ENCODE peak calls at places on chromosomes 1 and 21, in ten cellular contexts. One of them, this sample, is unnamed.

GRCh38 chr1:23673086-23673813 is 18.4 kb upstream of the RPL11 start:
- DNase-seq in body of pancreas: peak; percentile 57
- DNase-seq in A549: peak; percentile 79
- DNase-seq in spleen: no peak
- DNase-seq in H1: peak; percentile 38
- DNase-seq in breast epithelium: no peak
- DNase-seq in tibial nerve: no peak
- DNase-seq in esophagus muscularis mucosa: no peak
- DNase-seq in prostate gland: no peak
- DNase-seq in sigmoid colon: no peak
- DNase-seq in this sample: peak; percentile 58

GRCh38 chr1:914253-914890 is 9.4 kb upstream of the SAMD11 start:
- DNase-seq in body of pancreas: no peak
- DNase-seq in A549: no peak
- DNase-seq in spleen: peak; percentile 63
- DNase-seq in H1: no peak
- DNase-seq in breast epithelium: no peak
- DNase-seq in tibial nerve: no peak
- DNase-seq in esophagus muscularis mucosa: no peak
- DNase-seq in prostate gland: no peak
- DNase-seq in sigmoid colon: peak; percentile 18
- DNase-seq in this sample: no peak

GRCh38 chr1:228082260-228082974 is at the start of gene ARF1:
- DNase-seq in body of pancreas: peak; percentile 94
- DNase-seq in A549: peak; percentile 92
- DNase-seq in spleen: peak; percentile 98
- DNase-seq in H1: peak; percentile 84
- DNase-seq in breast epithelium: peak; percentile 85
- DNase-seq in tibial nerve: peak; percentile 79
- DNase-seq in esophagus muscularis mucosa: peak; percentile 95
- DNase-seq in prostate gland: peak; percentile 92
- DNase-seq in sigmoid colon: peak; percentile 96
- DNase-seq in this sample: peak; percentile 93

GRCh38 chr1:236155841-236156503 is 13.6 kb downstream of the GPR137B start:
- DNase-seq in body of pancreas: no peak
- DNase-seq in A549: no peak
- DNase-seq in spleen: peak; percentile 64
- DNase-seq in H1: no peak
- DNase-seq in breast epithelium: no peak
- DNase-seq in tibial nerve: no peak
- DNase-seq in esophagus muscularis mucosa: no peak
- DNase-seq in prostate gland: no peak
- DNase-seq in sigmoid colon: no peak
- DNase-seq in this sample: no peak

GRCh38 chr1:64186898-64187280 is 16.5 kb upstream of the UBE2U start:
- DNase-seq in body of pancreas: no peak
- DNase-seq in A549: no peak
- DNase-seq in spleen: no peak
- DNase-seq in H1: no peak
- DNase-seq in breast epithelium: no peak
- DNase-seq in tibial nerve: no peak
- DNase-seq in esophagus muscularis mucosa: no peak
- DNase-seq in prostate gland: no peak
- DNase-seq in sigmoid colon: no peak
- DNase-seq in this sample: no peak

GRCh38 chr1:63915121-63915520 is 141.3 kb downstream of the ROR1 start:
- DNase-seq in body of pancreas: no peak
- DNase-seq in A549: peak; percentile 41
- DNase-seq in spleen: no peak
- DNase-seq in H1: no peak
- DNase-seq in breast epithelium: no peak
- DNase-seq in tibial nerve: no peak
- DNase-seq in esophagus muscularis mucosa: no peak
- DNase-seq in prostate gland: no peak
- DNase-seq in sigmoid colon: no peak
- DNase-seq in this sample: no peak

GRCh38 chr1:206512521-206513180 is 5.3 kb downstream of the RASSF5 start:
- DNase-seq in body of pancreas: no peak
- DNase-seq in A549: no peak
- DNase-seq in spleen: peak; percentile 53
- DNase-seq in H1: no peak
- DNase-seq in breast epithelium: no peak
- DNase-seq in tibial nerve: peak; percentile 9
- DNase-seq in esophagus muscularis mucosa: no peak
- DNase-seq in prostate gland: no peak
- DNase-seq in sigmoid colon: no peak
- DNase-seq in this sample: no peak

GRCh38 chr1:236156512-236157208 is 14.3 kb downstream of the GPR137B start:
- DNase-seq in body of pancreas: no peak
- DNase-seq in A549: no peak
- DNase-seq in spleen: peak; percentile 87
- DNase-seq in H1: no peak
- DNase-seq in breast epithelium: no peak
- DNase-seq in tibial nerve: no peak
- DNase-seq in esophagus muscularis mucosa: no peak
- DNase-seq in prostate gland: no peak
- DNase-seq in sigmoid colon: no peak
- DNase-seq in this sample: no peak

GRCh38 chr21:18970941-18971340 is 567.4 kb upstream of the TMPRSS15 start:
- DNase-seq in body of pancreas: no peak
- DNase-seq in A549: no peak
- DNase-seq in spleen: no peak
- DNase-seq in H1: no peak
- DNase-seq in breast epithelium: no peak
- DNase-seq in tibial nerve: no peak
- DNase-seq in esophagus muscularis mucosa: no peak
- DNase-seq in prostate gland: no peak
- DNase-seq in sigmoid colon: no peak
- DNase-seq in this sample: no peak

GRCh38 chr1:51956528-51957509 is 33.7 kb downstream of the RAB3B start:
- DNase-seq in body of pancreas: no peak
- DNase-seq in A549: no peak
- DNase-seq in spleen: no peak
- DNase-seq in H1: no peak
- DNase-seq in breast epithelium: no peak
- DNase-seq in tibial nerve: no peak
- DNase-seq in esophagus muscularis mucosa: no peak
- DNase-seq in prostate gland: peak; percentile 9
- DNase-seq in sigmoid colon: no peak
- DNase-seq in this sample: no peak

GRCh38 chr1:150141452-150141851 is 8.3 kb upstream of the PLEKHO1 start:
- DNase-seq in body of pancreas: no peak
- DNase-seq in A549: no peak
- DNase-seq in spleen: no peak
- DNase-seq in H1: no peak
- DNase-seq in breast epithelium: no peak
- DNase-seq in tibial nerve: no peak
- DNase-seq in esophagus muscularis mucosa: no peak
- DNase-seq in prostate gland: no peak
- DNase-seq in sigmoid colon: no peak
- DNase-seq in this sample: no peak

GRCh38 chr1:50774759-50775351 is 185.2 kb downstream of the FAF1 start:
- DNase-seq in body of pancreas: no peak
- DNase-seq in A549: peak; percentile 57
- DNase-seq in spleen: no peak
- DNase-seq in H1: no peak
- DNase-seq in breast epithelium: no peak
- DNase-seq in tibial nerve: no peak
- DNase-seq in esophagus muscularis mucosa: no peak
- DNase-seq in prostate gland: peak; percentile 21
- DNase-seq in sigmoid colon: no peak
- DNase-seq in this sample: no peak

GRCh38 chr1:2345297-2346075 is 45.9 kb downstream of the MORN1 start:
- DNase-seq in body of pancreas: no peak
- DNase-seq in A549: no peak
- DNase-seq in spleen: peak; percentile 60
- DNase-seq in H1: no peak
- DNase-seq in breast epithelium: no peak
- DNase-seq in tibial nerve: no peak
- DNase-seq in esophagus muscularis mucosa: no peak
- DNase-seq in prostate gland: no peak
- DNase-seq in sigmoid colon: peak; percentile 60
- DNase-seq in this sample: no peak

GRCh38 chr1:23585321-23586022 is 26.2 kb upstream of the ID3 start:
- DNase-seq in body of pancreas: no peak
- DNase-seq in A549: peak; percentile 96
- DNase-seq in spleen: peak; percentile 31
- DNase-seq in H1: no peak
- DNase-seq in breast epithelium: no peak
- DNase-seq in tibial nerve: no peak
- DNase-seq in esophagus muscularis mucosa: no peak
- DNase-seq in prostate gland: no peak
- DNase-seq in sigmoid colon: peak; percentile 72
- DNase-seq in this sample: no peak

GRCh38 chr21:32410916-32411315 is 1.6 kb upstream of the EVA1C start:
- DNase-seq in body of pancreas: no peak
- DNase-seq in A549: no peak
- DNase-seq in spleen: no peak
- DNase-seq in H1: no peak
- DNase-seq in breast epithelium: no peak
- DNase-seq in tibial nerve: no peak
- DNase-seq in esophagus muscularis mucosa: no peak
- DNase-seq in prostate gland: no peak
- DNase-seq in sigmoid colon: no peak
- DNase-seq in this sample: peak; percentile 42

GRCh38 chr1:28213315-28213714 is 19.5 kb downstream of the DNAJC8 start:
- DNase-seq in body of pancreas: no peak
- DNase-seq in A549: no peak
- DNase-seq in spleen: no peak
- DNase-seq in H1: no peak
- DNase-seq in breast epithelium: no peak
- DNase-seq in tibial nerve: no peak
- DNase-seq in esophagus muscularis mucosa: no peak
- DNase-seq in prostate gland: no peak
- DNase-seq in sigmoid colon: no peak
- DNase-seq in this sample: no peak

DNA sequence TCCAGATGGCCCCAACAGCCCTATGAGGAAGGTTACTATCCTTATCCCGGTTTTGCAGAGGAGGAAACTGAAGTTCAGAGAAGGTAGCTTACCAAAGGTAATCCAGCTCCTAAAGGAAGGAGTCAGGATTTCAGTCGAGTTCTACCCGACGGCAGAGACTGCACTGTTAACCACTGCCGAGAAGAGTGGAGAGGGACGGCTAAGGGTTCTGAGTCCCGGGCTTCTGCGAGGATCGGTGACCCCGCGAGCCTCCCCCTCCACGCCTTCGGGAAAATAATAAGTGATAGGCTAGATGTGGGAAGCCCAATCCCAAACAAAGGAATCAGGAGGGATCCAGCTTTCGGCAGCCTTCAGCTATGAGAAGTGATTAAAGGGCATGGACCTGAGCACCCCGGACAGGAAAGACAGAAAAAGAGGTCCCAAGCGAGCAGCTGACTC is 587 bp downstream of the TMEM53 start:
- DNase-seq in body of pancreas: no peak
- DNase-seq in A549: no peak
- DNase-seq in spleen: no peak
- DNase-seq in H1: no peak
- DNase-seq in breast epithelium: no peak
- DNase-seq in tibial nerve: no peak
- DNase-seq in esophagus muscularis mucosa: no peak
- DNase-seq in prostate gland: no peak
- DNase-seq in sigmoid colon: no peak
- DNase-seq in this sample: no peak
- TF ChIP-seq POLR2A in body of pancreas: no peak
- TF ChIP-seq POLR2A in A549: no peak
- TF ChIP-seq POLR2A in spleen: no peak
- TF ChIP-seq POLR2A in H1: no peak
- TF ChIP-seq POLR2A in breast epithelium: no peak
- TF ChIP-seq POLR2A in tibial nerve: no peak
- TF ChIP-seq POLR2A in esophagus muscularis mucosa: no peak
- TF ChIP-seq POLR2A in prostate gland: peak; percentile 58
- TF ChIP-seq POLR2A in sigmoid colon: no peak
- TF ChIP-seq POLR2A in this sample: no peak

GRCh38 chr1:19708558-19708957 is 43.9 kb downstream of the HTR6 start:
- DNase-seq in body of pancreas: no peak
- DNase-seq in A549: no peak
- DNase-seq in spleen: no peak
- DNase-seq in H1: no peak
- DNase-seq in breast epithelium: no peak
- DNase-seq in tibial nerve: no peak
- DNase-seq in esophagus muscularis mucosa: no peak
- DNase-seq in prostate gland: no peak
- DNase-seq in sigmoid colon: no peak
- DNase-seq in this sample: no peak
- TF ChIP-seq CTCF in body of pancreas: no peak
- TF ChIP-seq CTCF in A549: no peak
- TF ChIP-seq CTCF in spleen: no peak
- TF ChIP-seq CTCF in H1: no peak
- TF ChIP-seq CTCF in breast epithelium: no peak
- TF ChIP-seq CTCF in tibial nerve: no peak
- TF ChIP-seq CTCF in esophagus muscularis mucosa: no peak
- TF ChIP-seq CTCF in prostate gland: no peak
- TF ChIP-seq CTCF in sigmoid colon: no peak
- TF ChIP-seq CTCF in this sample: no peak

DNA sequence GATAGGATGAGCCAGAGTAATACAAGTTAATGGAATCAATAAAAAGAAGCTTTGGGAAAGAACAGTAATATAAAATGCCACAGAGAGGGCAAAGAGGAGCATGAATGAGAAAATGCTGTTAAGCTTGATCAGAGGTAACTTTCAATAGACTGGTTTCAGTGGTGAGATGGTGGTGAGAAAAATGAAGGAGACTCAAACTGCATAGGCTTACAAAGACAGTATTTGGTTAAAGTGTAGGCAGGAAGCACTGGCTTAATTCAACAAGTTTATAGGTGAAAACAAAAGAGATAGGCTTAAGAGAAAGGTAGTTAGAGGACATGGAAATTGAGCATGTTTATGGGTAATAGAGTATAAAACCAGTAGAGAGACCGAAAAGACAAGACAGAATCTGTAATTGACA is 298.6 kb upstream of the ADAMTS5 start:
- DNase-seq in body of pancreas: no peak
- DNase-seq in A549: no peak
- DNase-seq in spleen: no peak
- DNase-seq in H1: no peak
- DNase-seq in breast epithelium: no peak
- DNase-seq in tibial nerve: no peak
- DNase-seq in esophagus muscularis mucosa: no peak
- DNase-seq in prostate gland: no peak
- DNase-seq in sigmoid colon: no peak
- DNase-seq in this sample: no peak
- H3K9me3 ChIP-seq in body of pancreas: no peaks in the 10 kb centered on the region
- H3K9me3 ChIP-seq in A549: no peaks in the 10 kb centered on the region
- H3K9me3 ChIP-seq in spleen: no peaks in the 10 kb centered on the region
- H3K9me3 ChIP-seq in H1: no peaks in the 10 kb centered on the region
- H3K9me3 ChIP-seq in breast epithelium: no peaks in the 10 kb centered on the region
- H3K9me3 ChIP-seq in tibial nerve: no peaks in the 10 kb centered on the region
- H3K9me3 ChIP-seq in esophagus muscularis mucosa: no peaks in the 10 kb centered on the region
- H3K9me3 ChIP-seq in prostate gland: no peaks in the 10 kb centered on the region
- H3K9me3 ChIP-seq in sigmoid colon: no peaks in the 10 kb centered on the region
- H3K9me3 ChIP-seq in this sample: no peaks in the 10 kb centered on the region

DNA sequence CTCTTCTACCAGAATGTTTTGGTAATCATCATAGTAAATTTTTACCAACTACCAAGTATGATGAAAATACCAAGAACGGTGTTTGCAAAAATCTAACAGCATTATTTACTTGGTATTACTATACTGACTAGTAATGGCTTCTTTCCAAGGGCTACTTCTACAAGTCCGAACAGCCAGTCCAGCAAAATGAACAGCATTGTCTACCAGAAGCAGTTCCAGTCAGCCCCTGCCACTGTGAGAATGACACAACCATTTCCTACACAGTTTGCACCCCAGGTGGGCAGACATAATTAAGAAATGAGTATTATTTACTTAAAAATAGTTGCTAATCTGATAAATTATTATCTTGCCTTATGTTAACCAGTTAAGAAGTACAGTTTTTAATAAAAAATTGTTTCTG is 33.8 kb upstream of the MYOCOS start:
- DNase-seq in body of pancreas: no peak
- DNase-seq in A549: no peak
- DNase-seq in spleen: no peak
- DNase-seq in H1: no peak
- DNase-seq in breast epithelium: no peak
- DNase-seq in tibial nerve: no peak
- DNase-seq in esophagus muscularis mucosa: no peak
- DNase-seq in prostate gland: no peak
- DNase-seq in sigmoid colon: no peak
- DNase-seq in this sample: no peak
- TF ChIP-seq POLR2A in body of pancreas: no peak
- TF ChIP-seq POLR2A in A549: no peak
- TF ChIP-seq POLR2A in spleen: no peak
- TF ChIP-seq POLR2A in H1: no peak
- TF ChIP-seq POLR2A in breast epithelium: no peak
- TF ChIP-seq POLR2A in tibial nerve: no peak
- TF ChIP-seq POLR2A in esophagus muscularis mucosa: no peak
- TF ChIP-seq POLR2A in prostate gland: no peak
- TF ChIP-seq POLR2A in sigmoid colon: no peak
- TF ChIP-seq POLR2A in this sample: no peak

This sample was measured in stomach.